ENCODE peak calls at places on chromosomes 3 and 15, in eight cellular contexts. C, M, U, F, Z, X, O and N are unnamed samples. For H3K4me1, the result is how much of the 10 kb centered on the place peaks cover.

GRCh38 chr3:194138732-194139084 is 2.8 kb downstream of the HES1 start:
- DNase-seq in C (no peak), M (no peak), U (peak), F (no peak), Z (no peak), X (peak), O (no peak), N (no peak)

GRCh38 chr3:196198771-196199753 is 12.1 kb downstream of the ZDHHC19 start:
- DNase-seq in C (peak), M (no peak), U (peak), F (no peak), Z (no peak), X (no peak), O (peak), N (no peak)

GRCh38 chr3:133996996-133997395 is 32.7 kb downstream of the SLCO2A1 start:
- DNase-seq in C (no peak), M (no peak), U (no peak), F (no peak), Z (no peak), X (no peak), O (no peak), N (no peak)

GRCh38 chr3:25831578-25831977 is 41.7 kb downstream of the OXSM start:
- DNase-seq in C (no peak), M (no peak), U (no peak), F (no peak), Z (peak), X (peak), O (no peak), N (no peak)

GRCh38 chr3:43365601-43366305 is 79.4 kb downstream of the SNRK start:
- DNase-seq in C (no peak), M (no peak), U (peak), F (peak), Z (no peak), X (no peak), O (no peak), N (no peak)

GRCh38 chr3:181699171-181699903 is 12.4 kb upstream of the SOX2 start:
- DNase-seq in C (no peak), M (no peak), U (peak), F (no peak), Z (no peak), X (peak), O (no peak), N (no peak)

GRCh38 chr3:149604125-149604851 is 53.5 kb downstream of the WWTR1 start:
- DNase-seq in C (no peak), M (no peak), U (no peak), F (no peak), Z (no peak), X (peak), O (no peak), N (no peak)

GRCh38 chr15:31333820-31334219 is 7.2 kb downstream of the KLF13 start:
- DNase-seq in C (no peak), M (no peak), U (peak), F (no peak), Z (no peak), X (no peak), O (no peak), N (no peak)

GRCh38 chr15:23687143-23687470 is at the start of gene NDN:
- DNase-seq in C (peak), M (peak), U (peak), F (no peak), Z (peak), X (peak), O (no peak), N (peak)

GRCh38 chr15:51310064-51310463 is 28.3 kb downstream of the CYP19A1 start:
- DNase-seq in C (no peak), M (no peak), U (no peak), F (no peak), Z (no peak), X (peak), O (no peak), N (no peak)

DNA sequence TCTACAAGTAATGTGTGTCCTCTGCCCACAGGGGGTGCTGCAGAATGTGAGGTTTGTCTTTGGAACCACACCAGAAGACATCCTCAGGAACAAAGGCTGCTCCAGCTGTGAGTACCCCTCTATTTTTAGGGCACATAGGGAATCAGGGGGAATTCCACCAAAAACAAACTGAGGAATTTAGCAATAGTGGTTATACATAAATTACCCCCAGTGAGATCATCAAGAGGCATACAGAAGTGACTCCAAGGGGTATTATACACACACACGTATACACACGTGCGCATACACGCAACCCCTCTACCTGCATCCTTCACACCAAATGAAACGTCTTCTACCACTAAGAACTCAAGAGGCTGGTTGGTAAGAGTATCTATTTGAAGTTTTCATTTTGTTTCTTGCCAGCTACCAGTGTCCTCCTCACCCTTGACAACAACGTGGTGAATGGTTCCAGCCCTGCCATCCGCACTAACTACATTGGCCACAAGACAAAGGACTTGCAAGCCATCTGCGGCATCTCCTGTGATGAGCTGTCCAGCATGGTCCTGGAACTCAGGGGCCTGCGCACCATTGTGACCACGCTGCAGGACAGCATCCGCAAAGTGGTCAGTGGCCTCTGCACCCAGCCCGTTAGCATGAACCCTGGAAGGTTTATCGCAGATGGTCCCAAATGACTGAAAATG is 2.8 kb downstream of the THBS1 start:
- DNase-seq in C (no peak), M (no peak), U (peak), F (no peak), Z (peak), X (peak), O (no peak), N (no peak)
- TF ChIP-seq CTCF in C (no peak), M (no peak), U (peak), F (peak), Z (peak), X (peak), O (peak), N (no peak)

DNA sequence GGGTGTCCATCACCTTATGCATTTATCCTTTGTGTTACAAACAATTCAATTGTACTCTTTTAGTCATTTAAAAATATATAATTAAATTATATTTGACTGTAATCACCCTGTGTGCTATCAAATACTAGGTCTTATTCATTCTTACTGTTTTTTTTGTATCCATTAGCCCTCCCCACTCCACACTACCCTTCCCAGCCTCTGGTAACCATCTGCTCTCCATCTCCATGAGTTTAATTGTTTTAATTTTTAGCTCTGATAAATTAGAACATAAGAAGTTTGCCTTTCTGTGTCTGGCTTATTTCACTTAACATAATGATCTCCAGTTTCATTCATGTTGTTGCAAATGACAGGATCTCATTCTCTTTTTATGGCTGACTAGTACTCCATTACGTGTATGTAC is 16.8 kb downstream of the C3orf20 start:
- DNase-seq in C (no peak), M (no peak), U (no peak), F (no peak), Z (no peak), X (no peak), O (no peak), N (no peak)
- H3K4me1 ChIP-seq in C (under half), M (under half), U (under half), F (under half), Z (under half), X (under half), O (under half), N (under half)

DNA sequence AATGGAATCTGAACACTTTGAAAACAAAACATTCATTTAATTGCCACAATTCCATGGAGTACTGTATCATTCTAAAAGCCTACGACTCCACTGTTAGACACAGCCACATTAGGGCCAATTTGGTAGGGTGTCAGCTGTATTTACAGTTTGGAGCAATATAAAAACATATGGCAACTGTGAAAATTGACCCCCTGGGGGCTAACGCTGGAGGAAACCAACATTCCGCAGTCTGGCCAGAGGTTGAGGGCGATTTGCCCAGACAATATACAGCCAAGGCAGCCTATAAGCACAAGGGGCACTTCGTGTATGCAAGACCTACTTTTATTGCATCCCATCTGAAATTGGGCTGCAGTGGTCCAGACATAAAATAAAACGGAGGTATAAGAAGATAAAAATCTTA is 476.5 kb upstream of the WNT5A start:
- DNase-seq in C (no peak), M (no peak), U (no peak), F (no peak), Z (no peak), X (no peak), O (no peak), N (no peak)
- H3K4me3 ChIP-seq in C (no peak), M (no peak), U (no peak), F (no peak), Z (no peak), X (no peak), O (no peak), N (no peak)

GRCh38 chr3:35659808-35660207 is 20.5 kb downstream of the ARPP21 start:
- DNase-seq in C (peak), M (no peak), U (no peak), F (no peak), Z (peak), X (no peak), O (peak), N (no peak)
- TF ChIP-seq CTCF in C (no peak), M (no peak), U (no peak), F (no peak), Z (no peak), X (no peak), O (no peak), N (no peak)

GRCh38 chr3:66488492-66488891 is 12.3 kb downstream of the LRIG1 start:
- DNase-seq in C (no peak), M (no peak), U (no peak), F (no peak), Z (no peak), X (no peak), O (no peak), N (no peak)

GRCh38 chr3:66490984-66491383 is 9.8 kb downstream of the LRIG1 start:
- DNase-seq in C (no peak), M (no peak), U (no peak), F (no peak), Z (no peak), X (peak), O (no peak), N (no peak)

GRCh38 chr3:66489115-66489514 is 11.7 kb downstream of the LRIG1 start:
- DNase-seq in C (no peak), M (no peak), U (no peak), F (no peak), Z (no peak), X (no peak), O (no peak), N (no peak)

GRCh38 chr3:66489577-66489976 is 11.2 kb downstream of the LRIG1 start:
- DNase-seq in C (no peak), M (no peak), U (no peak), F (no peak), Z (no peak), X (no peak), O (no peak), N (no peak)

DNA sequence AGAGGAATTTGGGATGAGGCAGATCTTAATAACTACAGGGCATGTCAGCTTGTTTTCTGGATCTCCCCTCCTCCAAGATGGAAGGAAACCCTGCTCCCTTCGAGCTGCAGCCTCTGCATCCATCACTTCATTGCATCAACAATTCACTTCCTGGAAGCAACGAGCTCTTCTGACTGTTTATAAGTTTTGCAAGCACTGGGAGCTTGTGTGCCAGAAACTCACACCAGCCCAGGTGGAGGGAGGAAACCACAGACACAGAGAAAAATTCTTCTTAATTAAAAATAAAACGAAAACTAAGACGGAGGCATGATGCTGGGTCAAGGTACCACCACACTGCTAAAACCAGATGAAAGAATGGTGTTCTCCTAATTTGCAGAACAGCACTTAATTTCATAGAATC is 10.6 kb downstream of the LRIG1 start:
- DNase-seq in C (no peak), M (peak), U (no peak), F (no peak), Z (no peak), X (peak), O (no peak), N (no peak)
- H3K4me1 ChIP-seq in C (half or more), M (half or more), U (under half), F (half or more), Z (half or more), X (under half), O (under half), N (half or more)

GRCh38 chr3:32421185-32421584 is 29.5 kb downstream of the CMTM7 start:
- DNase-seq in C (no peak), M (no peak), U (no peak), F (no peak), Z (no peak), X (no peak), O (no peak), N (no peak)
- H3K4me3 ChIP-seq in C (no peak), M (no peak), U (no peak), F (no peak), Z (no peak), X (no peak), O (peak), N (no peak)

DNA sequence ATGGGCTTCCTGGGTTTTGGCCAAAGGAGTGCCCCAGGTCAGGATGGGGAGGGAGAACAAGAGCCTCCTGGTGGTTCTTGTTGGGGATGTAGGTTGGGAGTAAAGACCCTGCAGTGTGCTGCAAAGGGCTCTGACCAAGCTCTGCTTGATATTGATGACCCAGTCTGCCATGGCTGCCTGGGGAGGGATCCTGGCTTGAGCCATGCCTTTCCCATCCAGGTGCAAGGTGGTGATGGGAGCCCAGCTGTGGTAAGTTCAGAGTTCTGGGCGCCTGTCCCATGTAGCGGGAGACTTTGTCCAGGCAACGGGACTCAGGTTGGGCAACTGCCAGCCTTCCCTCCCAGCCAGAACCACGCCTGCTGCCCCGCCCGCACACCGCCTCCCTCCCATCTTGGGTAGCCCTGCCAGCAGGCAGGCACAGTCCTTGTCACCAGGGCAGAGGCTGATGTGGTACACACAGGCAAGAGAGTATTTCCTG is 2.6 kb downstream of the GNAI2 start:
- DNase-seq in C (peak), M (peak), U (peak), F (no peak), Z (no peak), X (peak), O (no peak), N (peak)
- TF ChIP-seq CTCF in C (no peak), M (no peak), U (peak), F (no peak), Z (no peak), X (no peak), O (no peak), N (no peak)

DNA sequence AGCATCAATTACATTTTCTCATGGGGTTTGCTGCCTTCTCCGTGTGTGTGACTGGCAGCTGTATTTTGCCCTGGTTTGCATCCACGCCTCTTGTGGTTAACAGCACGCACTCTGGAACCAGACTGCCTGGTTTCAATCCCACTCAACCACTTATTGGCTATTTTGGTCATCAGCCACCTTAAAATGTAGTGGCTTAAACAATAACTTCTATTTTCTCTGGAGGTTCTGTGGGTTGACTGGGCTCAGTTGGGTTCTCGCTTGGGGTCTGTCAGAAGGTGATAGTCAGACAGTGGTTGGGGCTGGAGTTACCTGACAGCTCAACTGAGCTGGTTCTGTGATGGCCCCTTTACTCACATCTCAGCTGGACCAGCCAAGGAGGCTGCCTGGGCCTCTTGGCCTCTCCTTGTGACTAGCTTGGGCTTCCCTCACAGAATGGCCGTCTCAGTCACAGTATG is 36.8 kb downstream of the EHD4 start:
- DNase-seq in C (no peak), M (no peak), U (no peak), F (no peak), Z (no peak), X (no peak), O (no peak), N (no peak)
- H3K4me1 ChIP-seq in C (under half), M (under half), U (under half), F (half or more), Z (under half), X (under half), O (under half), N (under half)